ENCODE peak calls at places on chromosomes 11 and 22, in eight cellular contexts. I, Q, D, N, G, M, H and P are unnamed samples.
A peak's percentile ranks its signal among the peaks of the same experiment; 100 is the strongest.

GRCh38 chr11:32430586-32431357 is 4.6 kb downstream of the WT1 start:
- DNase-seq in I (no peak), G (no peak), H (peak; percentile 33), M (no peak), D (no peak), N (no peak), Q (no peak), P (no peak)

GRCh38 chr11:63866211-63866610 is 27.3 kb downstream of the MARK2 start:
- DNase-seq in G (peak; percentile 76), M (peak; percentile 52), D (peak; percentile 54), H (peak; percentile 51), Q (peak; percentile 88), N (no peak), I (no peak), P (no peak)

GRCh38 chr22:43375951-43376455 is 32.8 kb upstream of the SCUBE1 start:
- DNase-seq in I (no peak), N (no peak), G (no peak), D (no peak), M (peak; percentile 63), H (peak; percentile 33), Q (no peak), P (no peak)

GRCh38 chr11:126833020-126833419 is 167.6 kb downstream of the KIRREL3 start:
- DNase-seq in H (no peak), D (no peak), N (no peak), G (no peak), M (no peak), Q (no peak), I (no peak), P (no peak)

GRCh38 chr11:19844806-19845205 is 132.2 kb downstream of the NAV2 start:
- DNase-seq in M (no peak), N (no peak), Q (no peak), H (peak; percentile 32), G (no peak), D (no peak), I (no peak), P (no peak)

GRCh38 chr11:35515224-35515623 is 10.2 kb downstream of the PAMR1 start:
- DNase-seq in N (no peak), H (peak; percentile 84), I (no peak), M (peak; percentile 91), Q (no peak), D (no peak), G (no peak), P (peak; percentile 85)

GRCh38 chr22:40348025-40348658 is 1.8 kb downstream of the ADSL start:
- DNase-seq in I (no peak), Q (peak; percentile 71), G (peak; percentile 48), D (no peak), N (no peak), H (peak; percentile 76), M (peak; percentile 83), P (no peak)

GRCh38 chr11:123474994-123475393 is 44.9 kb downstream of the GRAMD1B start:
- DNase-seq in I (no peak), N (no peak), D (no peak), M (no peak), H (peak; percentile 31), G (no peak), Q (no peak), P (no peak)

GRCh38 chr11:63765688-63766241 is 2.8 kb downstream of the ZFTA start:
- DNase-seq in H (no peak), I (no peak), N (no peak), Q (peak; percentile 36), M (no peak), D (no peak), G (no peak), P (no peak)

GRCh38 chr11:10878408-10879214 is 20.8 kb upstream of the ZBED5 start:
- DNase-seq in I (no peak), M (peak; percentile 77), D (peak; percentile 36), N (no peak), G (no peak), Q (peak; percentile 61), H (peak; percentile 85), P (peak; percentile 23)

GRCh38 chr11:32259641-32260081 is 168.8 kb downstream of the RCN1 start:
- DNase-seq in M (peak; percentile 30), H (peak; percentile 78), I (no peak), G (no peak), Q (no peak), D (peak; percentile 93), N (no peak), P (peak; percentile 45)

GRCh38 chr11:15923169-15923568 is 433.2 kb downstream of the SOX6 start:
- DNase-seq in N (no peak), M (no peak), G (no peak), Q (no peak), I (no peak), H (peak; percentile 9), D (no peak), P (no peak)

DNA sequence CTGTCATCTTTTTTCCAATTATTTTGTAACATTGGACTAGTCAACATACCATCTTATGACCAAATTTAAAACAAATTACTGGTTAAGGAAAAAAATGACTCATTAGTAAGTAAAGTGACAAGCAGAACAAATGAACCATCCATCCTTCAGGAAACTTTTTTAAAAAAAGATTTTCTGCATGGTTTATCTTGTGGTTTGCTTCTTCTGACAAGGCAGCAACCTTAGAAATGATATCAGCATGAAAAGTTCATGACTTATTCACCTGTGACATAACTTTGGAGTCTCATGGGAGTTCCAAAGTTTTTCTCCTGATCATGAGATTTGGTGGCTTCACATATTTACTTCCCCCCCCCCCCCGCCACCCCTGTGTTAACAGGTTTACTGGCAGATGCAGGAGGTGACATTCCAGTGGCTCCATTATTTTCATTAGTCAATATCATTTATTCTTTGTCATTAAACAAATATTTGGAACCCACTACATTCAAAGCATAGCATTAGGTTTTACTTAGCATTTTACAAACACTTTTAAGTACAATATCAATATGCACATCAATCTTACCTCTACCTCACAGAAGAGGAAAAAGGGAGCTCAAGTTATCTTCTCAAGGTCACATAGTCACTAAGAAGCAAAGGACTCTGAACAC is 40.7 kb downstream of the DCUN1D5 start:
- DNase-seq in G (no peak), M (peak; percentile 16), H (no peak), N (no peak), D (no peak), I (no peak), Q (no peak), P (no peak)
- H3K4me3 ChIP-seq in G (no peak overlapping the region), M (no peak overlapping the region), H (no peak overlapping the region), N (no peak overlapping the region), D (no peak overlapping the region), I (no peak overlapping the region), Q (no peak overlapping the region), P (no peak overlapping the region)

DNA sequence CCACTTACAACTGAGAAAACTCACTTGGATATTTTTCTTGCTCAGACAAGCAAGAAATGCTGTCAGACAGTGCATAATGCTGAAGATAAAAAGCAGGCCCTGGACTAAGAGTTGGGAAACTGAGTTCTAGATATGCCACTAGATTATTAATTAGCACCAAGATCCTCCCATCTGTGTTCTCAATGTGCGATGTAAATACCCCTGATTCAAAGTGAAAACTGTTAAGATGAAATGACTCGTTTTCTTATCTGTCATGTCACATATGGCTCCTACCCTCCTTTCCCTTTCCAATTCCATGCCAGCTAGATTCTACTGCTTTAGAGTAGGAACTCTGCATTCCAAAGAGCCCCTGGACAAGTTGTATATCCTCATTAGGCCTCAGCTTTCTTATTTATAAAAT is 88.9 kb upstream of the CLNS1A start:
- DNase-seq in G (no peak), Q (no peak), D (no peak), M (no peak), N (no peak), I (no peak), H (no peak), P (no peak)
- H3K4me3 ChIP-seq in G (no peak overlapping the region), Q (no peak overlapping the region), D (no peak overlapping the region), M (no peak overlapping the region), N (no peak overlapping the region), I (no peak overlapping the region), H (no peak overlapping the region), P (no peak overlapping the region)

DNA sequence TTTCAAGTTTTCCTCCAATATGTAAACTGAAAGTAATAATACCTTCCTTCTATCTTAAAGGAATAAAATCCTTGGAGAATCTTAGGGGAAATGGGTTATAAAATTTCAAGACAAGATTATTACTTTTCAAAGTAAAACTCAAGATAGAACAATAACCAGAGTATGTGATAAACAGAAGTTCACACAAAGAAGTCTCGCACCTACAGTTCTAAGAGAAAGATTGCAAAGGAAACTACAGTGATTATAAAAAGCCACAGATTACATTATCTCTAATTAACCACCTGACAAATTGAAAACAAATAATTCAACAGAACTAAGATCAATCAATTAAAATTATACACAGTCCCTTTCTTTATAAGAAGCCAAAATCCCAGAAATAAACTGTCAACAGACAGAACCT is 34.0 kb downstream of the AMBRA1 start:
- DNase-seq in D (no peak), M (no peak), H (no peak), I (no peak), N (no peak), G (no peak), Q (no peak), P (no peak)
- H3K4me3 ChIP-seq in D (no peak overlapping the region), M (peak overlapping the region; percentile 73), H (no peak overlapping the region), I (peak overlapping the region; percentile 17), N (no peak overlapping the region), G (no peak overlapping the region), Q (no peak overlapping the region), P (no peak overlapping the region)

DNA sequence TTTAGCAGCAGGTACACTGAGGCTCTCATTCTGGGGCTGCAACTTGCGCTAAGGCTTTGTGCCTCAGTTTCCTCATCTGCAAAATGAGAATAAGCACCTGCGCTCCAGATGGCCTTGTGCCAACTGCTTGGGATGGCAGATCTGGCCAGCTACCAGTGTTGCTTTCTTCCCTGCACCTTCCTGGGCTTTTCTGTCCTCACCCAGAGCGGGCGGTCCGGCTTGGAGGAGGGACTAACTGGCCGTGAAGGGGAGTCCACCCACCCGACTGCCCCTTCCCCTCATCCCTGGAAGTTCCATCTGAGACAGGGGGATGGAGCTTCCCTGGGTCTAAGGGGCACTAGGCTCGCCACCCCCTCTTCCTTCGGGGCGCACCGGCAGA is 3.5 kb downstream of the SLC16A8 start:
- DNase-seq in N (no peak), H (no peak), G (no peak), D (no peak), Q (no peak), I (no peak), M (no peak), P (no peak)
- H3K4me3 ChIP-seq in N (peak overlapping the region; percentile 13), H (no peak overlapping the region), G (no peak overlapping the region), D (no peak overlapping the region), Q (no peak overlapping the region), I (no peak overlapping the region), M (peak overlapping the region; percentile 45), P (peak overlapping the region; percentile 42)

GRCh38 chr22:44665115-44665514 is 36.9 kb upstream of the PRR5 start:
- DNase-seq in Q (no peak), H (no peak), M (no peak), N (no peak), D (no peak), I (no peak), G (no peak), P (no peak)
- H3K4me3 ChIP-seq in Q (no peak overlapping the region), H (no peak overlapping the region), M (no peak overlapping the region), N (no peak overlapping the region), D (no peak overlapping the region), I (no peak overlapping the region), G (no peak overlapping the region), P (no peak overlapping the region)

GRCh38 chr11:129374993-129375721 is 491 bp upstream of the BARX2 start:
- DNase-seq in I (no peak), G (peak; percentile 62), M (peak; percentile 22), D (no peak), Q (peak; percentile 82), H (peak; percentile 16), N (no peak), P (no peak)
- H3K4me3 ChIP-seq in I (peak overlapping the region; percentile 61), G (peak overlapping the region; percentile 27), M (no peak overlapping the region), D (peak overlapping the region; percentile 23), Q (peak overlapping the region; percentile 40), H (no peak overlapping the region), N (peak overlapping the region; percentile 38), P (peak overlapping the region; percentile 33)